ENCODE peak calls at places on chromosomes 1 and 21, in ten cellular contexts. U is stimulated activated CD4-positive, alpha-beta T cell treated with anti-CD3 and anti-CD28 coated beads, Interleukin-4, amount 100 ng/mL, for 4 hours; S is IMR-90; A is HFF-Myc; T is iPS DF 19.7; J is activated T-cell treated with anti-CD3 and anti-CD28 coated beads for 24 hours; V is right cardiac atrium; P is dorsolateral prefrontal cortex; O is GM13977; L is A549. R is an unnamed sample.

GRCh38 chr1:28208818-28209441 is 23.9 kb downstream of the DNAJC8 start:
- DNase-seq in U (peak; percentile 51), S (peak; percentile 76), A (peak; percentile 27), T (no peak), J (peak; percentile 39), V (peak; percentile 23), P (no peak), O (peak; percentile 55), L (peak; percentile 69), R (peak; percentile 44)

GRCh38 chr1:232725303-232726047 is 79.7 kb upstream of the MAP10 start:
- DNase-seq in U (no peak), S (no peak), A (no peak), T (no peak), J (no peak), V (no peak), P (no peak), O (no peak), L (peak; percentile 27), R (no peak)

GRCh38 chr21:38478782-38479181 is 19.5 kb downstream of the ERG start:
- DNase-seq in U (no peak), S (peak; percentile 10), A (no peak), T (no peak), J (no peak), V (no peak), P (no peak), O (no peak), L (no peak), R (no peak)

GRCh38 chr1:231385118-231385748 is 36.9 kb downstream of the EGLN1 start:
- DNase-seq in U (no peak), S (no peak), A (no peak), T (no peak), J (no peak), V (no peak), P (no peak), O (no peak), L (no peak), R (no peak)

GRCh38 chr1:118158918-118159317 is 26.1 kb downstream of the SPAG17 start:
- DNase-seq in U (no peak), S (peak; percentile 76), A (no peak), T (no peak), J (no peak), V (no peak), P (no peak), O (no peak), L (no peak), R (no peak)

GRCh38 chr1:56045062-56045461 is 534.3 kb downstream of the PLPP3 start:
- DNase-seq in U (no peak), S (no peak), A (no peak), T (no peak), J (no peak), V (no peak), P (no peak), O (no peak), L (no peak), R (no peak)

GRCh38 chr1:29114654-29115053 is 9.0 kb downstream of the TMEM200B start:
- DNase-seq in U (no peak), S (no peak), A (no peak), T (no peak), J (no peak), V (no peak), P (no peak), O (no peak), L (no peak), R (no peak)

GRCh38 chr1:230456478-230456877 is 30.3 kb upstream of the PGBD5 start:
- DNase-seq in U (no peak), S (no peak), A (no peak), T (no peak), J (no peak), V (no peak), P (no peak), O (no peak), L (no peak), R (no peak)

GRCh38 chr1:69846267-69846666 is 278.5 kb downstream of the LRRC7 start:
- DNase-seq in U (no peak), S (no peak), A (no peak), T (no peak), J (no peak), V (no peak), P (no peak), O (no peak), L (no peak), R (no peak)

GRCh38 chr1:59434336-59434735 is 137.4 kb downstream of the FGGY start:
- DNase-seq in U (no peak), S (no peak), A (no peak), T (no peak), J (no peak), V (no peak), P (no peak), O (no peak), L (no peak), R (no peak)

GRCh38 chr1:160413716-160414115 is 13.4 kb downstream of the VANGL2 start:
- DNase-seq in U (no peak), S (no peak), A (no peak), T (no peak), J (no peak), V (no peak), P (no peak), O (no peak), L (no peak), R (no peak)

GRCh38 chr1:201471772-201472171 is 2.8 kb upstream of the PHLDA3 start:
- DNase-seq in U (no peak), S (peak; percentile 79), A (peak; percentile 84), T (no peak), J (no peak), V (no peak), P (no peak), O (no peak), L (no peak), R (no peak)

GRCh38 chr1:22711591-22712501 is 1.2 kb downstream of the EPHB2 start:
- DNase-seq in U (no peak), S (peak; percentile 39), A (no peak), T (no peak), J (no peak), V (no peak), P (no peak), O (no peak), L (peak; percentile 19), R (no peak)

GRCh38 chr1:21251773-21252471 is 38.3 kb downstream of the ECE1 start:
- DNase-seq in U (peak; percentile 47), S (peak; percentile 96), A (peak; percentile 90), T (no peak), J (peak; percentile 44), V (peak; percentile 83), P (no peak), O (no peak), L (peak; percentile 73), R (no peak)

GRCh38 chr1:235736263-235736662 is 86.7 kb upstream of the GNG4 start:
- DNase-seq in U (no peak), S (peak; percentile 13), A (no peak), T (no peak), J (no peak), V (no peak), P (no peak), O (no peak), L (no peak), R (no peak)

GRCh38 chr1:88661188-88661587 is 22.9 kb upstream of the PKN2 start:
- DNase-seq in U (no peak), S (no peak), A (no peak), T (no peak), J (no peak), V (no peak), P (no peak), O (no peak), L (no peak), R (no peak)

GRCh38 chr1:247105966-247106365 is 1.8 kb upstream of the ZNF669 start:
- DNase-seq in U (no peak), S (no peak), A (no peak), T (no peak), J (no peak), V (no peak), P (no peak), O (no peak), L (no peak), R (no peak)

GRCh38 chr21:46128106-46128982 is 27.0 kb downstream of the FTCD start:
- DNase-seq in U (no peak), S (no peak), A (no peak), T (no peak), J (no peak), V (peak; percentile 32), P (no peak), O (no peak), L (no peak), R (no peak)

GRCh38 chr1:192951961-192952460 is 107.1 kb downstream of the UCHL5 start:
- DNase-seq in U (no peak), S (peak; percentile 97), A (peak; percentile 72), T (no peak), J (no peak), V (no peak), P (no peak), O (peak; percentile 35), L (peak; percentile 49), R (no peak)

GRCh38 chr1:227343727-227344551 is 25.6 kb upstream of the CDC42BPA start:
- DNase-seq in U (no peak), S (peak; percentile 96), A (peak; percentile 44), T (no peak), J (no peak), V (no peak), P (no peak), O (no peak), L (peak; percentile 58), R (no peak)

GRCh38 chr1:7857000-7857399 is 4.1 kb upstream of the UTS2 start:
- DNase-seq in U (no peak), S (no peak), A (no peak), T (no peak), J (no peak), V (no peak), P (no peak), O (no peak), L (no peak), R (no peak)

GRCh38 chr1:102434421-102434820 is 437.7 kb upstream of the OLFM3 start:
- DNase-seq in U (no peak), S (no peak), A (no peak), T (peak; percentile 45), J (no peak), V (no peak), P (no peak), O (peak; percentile 11), L (peak; percentile 11), R (peak; percentile 40)